ENCODE peak calls at places on chromosomes 7 and 10, in six cellular contexts. O is right atrium auricular region, V is heart right ventricle, J is left lung, U is upper lobe of right lung, E is cardiac muscle cell. D is an unnamed sample. For H3K27me3, the result is how much of the 10 kb centered on the place peaks cover.

GRCh38 chr7:44541028-44541869 is at the start of gene NPC1L1:
- DNase-seq in E (no peak), V (no peak), O (no peak), U (peak), J (no peak), D (no peak)

GRCh38 chr7:128155100-128155763 is 85.8 kb upstream of the LEP start:
- DNase-seq in E (no peak), V (no peak), J (no peak), U (no peak), O (no peak), D (no peak)

GRCh38 chr10:22481106-22481505 is 135.8 kb downstream of the SPAG6 start:
- DNase-seq in O (no peak), U (no peak), J (no peak), E (no peak), V (no peak), D (no peak)

GRCh38 chr7:142733271-142733670 is 16.0 kb upstream of the PRSS1 start:
- DNase-seq in U (no peak), J (no peak), E (no peak), V (no peak), O (no peak), D (no peak)

GRCh38 chr7:46133741-46134140 is 212.7 kb upstream of the IGFBP3 start:
- DNase-seq in U (no peak), O (no peak), V (no peak), J (no peak), E (no peak), D (no peak)

GRCh38 chr10:89163265-89163995 is 43.7 kb downstream of the CH25H start:
- DNase-seq in U (no peak), E (peak), V (no peak), J (peak), O (peak), D (peak)

GRCh38 chr7:140159487-140159886 is 17.3 kb downstream of the KDM7A start:
- DNase-seq in E (no peak), J (no peak), V (no peak), O (no peak), U (no peak), D (no peak)

GRCh38 chr10:89274928-89275327 is 23.4 kb upstream of the LIPA start:
- DNase-seq in E (no peak), V (no peak), O (no peak), U (no peak), J (no peak), D (no peak)

GRCh38 chr7:99170065-99170729 is 26.3 kb upstream of the SMURF1 start:
- DNase-seq in J (no peak), U (no peak), V (no peak), O (no peak), E (no peak), D (no peak)

GRCh38 chr10:94129393-94130130 is 135.8 kb downstream of the PLCE1 start:
- DNase-seq in E (peak), U (no peak), J (no peak), O (no peak), V (no peak), D (no peak)

GRCh38 chr10:63383141-63383540 is 82.6 kb downstream of the JMJD1C start:
- DNase-seq in J (no peak), E (no peak), U (no peak), O (no peak), V (no peak), D (no peak)

GRCh38 chr7:10122573-10123100 is 851.0 kb upstream of the PHF14 start:
- DNase-seq in V (no peak), O (no peak), E (peak), J (no peak), U (no peak), D (no peak)

GRCh38 chr10:88066319-88066718 is 202.9 kb downstream of the PTEN start:
- DNase-seq in U (no peak), J (no peak), E (no peak), V (no peak), O (no peak), D (no peak)

GRCh38 chr7:73830872-73831655 is at the start of gene CLDN4:
- DNase-seq in O (no peak), E (no peak), V (no peak), U (peak), J (peak), D (no peak)

GRCh38 chr7:46071601-46072000 is 150.5 kb upstream of the IGFBP3 start:
- DNase-seq in O (no peak), V (no peak), E (peak), J (no peak), U (no peak), D (no peak)

GRCh38 chr7:120186688-120187087 is 86.3 kb upstream of the KCND2 start:
- DNase-seq in O (no peak), E (no peak), V (no peak), J (no peak), U (no peak), D (no peak)

GRCh38 chr10:14114791-14115190 is 215.9 kb downstream of the FRMD4A start:
- DNase-seq in U (no peak), V (no peak), J (no peak), E (no peak), O (no peak), D (no peak)

GRCh38 chr7:150428671-150429451 is 21.6 kb upstream of the GIMAP8 start:
- DNase-seq in J (peak), U (peak), O (peak), V (no peak), E (peak), D (no peak)

GRCh38 chr10:30811665-30812017 is 182.1 kb upstream of the LYZL2 start:
- DNase-seq in U (no peak), E (no peak), O (no peak), J (no peak), V (no peak), D (peak)

GRCh38 chr7:21422747-21423146 is 5.1 kb upstream of the SP4 start:
- DNase-seq in U (no peak), V (no peak), O (no peak), E (no peak), J (no peak), D (no peak)

GRCh38 chr7:102061981-102062390 is 224.7 kb upstream of the SH2B2 start:
- DNase-seq in J (peak), U (peak), V (no peak), O (peak), E (peak), D (peak)

GRCh38 chr10:128898133-128898915 is 568.7 kb upstream of the MGMT start:
- DNase-seq in V (no peak), O (no peak), J (no peak), E (no peak), U (no peak), D (no peak)

GRCh38 chr7:16428672-16429071 is 7.3 kb upstream of the CRPPA start:
- DNase-seq in U (no peak), J (no peak), V (no peak), O (no peak), E (peak), D (no peak)

GRCh38 chr10:100825325-100825875 is 80.0 kb downstream of the PAX2 start:
- DNase-seq in O (no peak), V (no peak), U (no peak), J (no peak), E (no peak), D (no peak)
- H3K27me3 ChIP-seq in O (under half), V (half or more), U (half or more), J (half or more), E (half or more), D (under half)

DNA sequence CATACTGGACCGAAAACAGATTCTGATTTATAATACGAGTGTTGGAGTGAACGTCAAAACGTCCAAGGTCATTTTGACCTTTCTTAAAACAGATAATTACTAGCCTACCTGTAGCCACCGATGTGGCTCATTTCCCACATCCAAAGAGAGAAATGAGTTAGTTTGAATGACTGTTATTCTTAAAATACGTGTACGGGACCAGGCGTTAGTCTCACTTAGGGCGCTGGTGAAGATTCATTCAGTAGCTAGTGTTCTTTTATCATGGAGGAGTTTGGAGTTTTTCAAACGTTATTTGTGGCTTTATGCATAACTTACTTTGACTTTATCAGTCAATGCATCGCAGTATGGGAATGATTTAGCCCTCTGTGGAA is 1.4 kb downstream of the BICC1 start:
- DNase-seq in J (no peak), V (no peak), U (no peak), O (no peak), E (no peak), D (no peak)
- H3K27ac ChIP-seq in J (no peak), V (no peak), U (no peak), O (peak), E (peak), D (no peak)

GRCh38 chr10:61669161-61669755 is 6.5 kb downstream of the CABCOCO1 start:
- DNase-seq in V (no peak), J (no peak), O (no peak), U (no peak), E (no peak), D (no peak)
- H3K27me3 ChIP-seq in V (under half), J (under half), O (under half), U (under half), E (under half), D (under half)

GRCh38 chr7:124954766-124955165 is 25.1 kb upstream of the POT1 start:
- DNase-seq in V (no peak), O (no peak), U (no peak), J (no peak), E (peak), D (no peak)
- H3K27ac ChIP-seq in V (no peak), O (no peak), U (no peak), J (no peak), E (no peak), D (no peak)

GRCh38 chr7:158378978-158379377 is 208.6 kb downstream of the PTPRN2 start:
- DNase-seq in J (peak), V (no peak), E (no peak), U (peak), O (no peak), D (no peak)
- H3K27me3 ChIP-seq in J (under half), V (under half), E (under half), U (under half), O (under half), D (under half)

GRCh38 chr7:135150072-135150782 is 2.4 kb downstream of the TMEM140 start:
- DNase-seq in E (no peak), U (no peak), O (no peak), V (no peak), J (no peak), D (no peak)

GRCh38 chr7:135147899-135148721 is at the start of gene TMEM140:
- DNase-seq in V (no peak), J (no peak), O (no peak), E (peak), U (no peak), D (peak)

GRCh38 chr7:135143874-135144668 is 3.8 kb upstream of the TMEM140 start:
- DNase-seq in J (no peak), V (no peak), O (no peak), U (no peak), E (peak), D (no peak)

GRCh38 chr7:135151162-135151932 is 3.5 kb downstream of the TMEM140 start:
- DNase-seq in U (no peak), O (no peak), V (no peak), J (peak), E (no peak), D (no peak)

GRCh38 chr7:135147341-135147898 is 452 bp upstream of the TMEM140 start:
- DNase-seq in O (no peak), U (no peak), V (no peak), E (peak), J (no peak), D (no peak)
- H3K27ac ChIP-seq in O (peak), U (peak), V (peak), E (no peak), J (peak), D (peak)

GRCh38 chr7:84629640-84630318 is 435.2 kb upstream of the SEMA3A start:
- DNase-seq in E (no peak), O (no peak), V (no peak), J (no peak), U (no peak), D (no peak)

GRCh38 chr7:84629216-84629615 is 434.6 kb upstream of the SEMA3A start:
- DNase-seq in U (no peak), E (no peak), V (no peak), J (no peak), O (no peak), D (no peak)

GRCh38 chr7:84624927-84625326 is 430.3 kb upstream of the SEMA3A start:
- DNase-seq in E (no peak), O (no peak), U (no peak), V (no peak), J (no peak), D (no peak)

GRCh38 chr7:84624527-84624926 is 429.9 kb upstream of the SEMA3A start:
- DNase-seq in U (no peak), O (no peak), V (no peak), E (no peak), J (no peak), D (no peak)
- H3K27me3 ChIP-seq in U (under half), O (under half), V (under half), E (under half), J (under half), D (under half)

GRCh38 chr7:28219793-28220192 is 39.2 kb upstream of the JAZF1 start:
- DNase-seq in J (no peak), E (no peak), O (no peak), U (no peak), V (no peak), D (no peak)

GRCh38 chr7:28225581-28225980 is 45.0 kb upstream of the JAZF1 start:
- DNase-seq in J (no peak), E (no peak), O (no peak), U (no peak), V (no peak), D (no peak)

GRCh38 chr7:28224675-28225074 is 44.1 kb upstream of the JAZF1 start:
- DNase-seq in U (no peak), J (no peak), V (no peak), O (no peak), E (no peak), D (no peak)

GRCh38 chr7:28228386-28228785 is 47.8 kb upstream of the JAZF1 start:
- DNase-seq in E (peak), U (no peak), O (no peak), V (no peak), J (no peak), D (no peak)

GRCh38 chr7:28224172-28224571 is 43.6 kb upstream of the JAZF1 start:
- DNase-seq in E (no peak), V (no peak), J (no peak), U (no peak), O (no peak), D (no peak)
- H3K27ac ChIP-seq in E (no peak), V (no peak), J (no peak), U (no peak), O (no peak), D (no peak)

D was measured in CD4-positive, CD25-positive, alpha-beta regulatory T cell.